ENCODE peak calls at places on chromosomes 3 and 15, in eight cellular contexts. One of them, this sample, is unnamed.

GRCh38 chr15:53251998-53252397 is 461.9 kb upstream of the ONECUT1 start:
- ATAC-seq in naive thymus-derived CD8-positive, alpha-beta T cell: no peak
- ATAC-seq in A549: no peak
- ATAC-seq in left ventricle myocardium superior: no peak
- ATAC-seq in lower lobe of right lung: no peak
- ATAC-seq in heart right ventricle: no peak
- ATAC-seq in Panc1: no peak
- ATAC-seq in stimulated activated naive CD8-positive, alpha-beta T cell treated with anti-CD3 and anti-CD28 coated beads, Interleukin-15, amount 100 ng/mL, for 72 hours: no peak
- ATAC-seq in this sample: no peak

GRCh38 chr3:57815034-57815433 is 58.9 kb downstream of the SLMAP start:
- ATAC-seq in lower lobe of right lung: no peak
- ATAC-seq in naive thymus-derived CD8-positive, alpha-beta T cell: peak
- ATAC-seq in A549: no peak
- ATAC-seq in heart right ventricle: no peak
- ATAC-seq in left ventricle myocardium superior: no peak
- ATAC-seq in Panc1: no peak
- ATAC-seq in stimulated activated naive CD8-positive, alpha-beta T cell treated with anti-CD3 and anti-CD28 coated beads, Interleukin-15, amount 100 ng/mL, for 72 hours: peak
- ATAC-seq in this sample: no peak

GRCh38 chr15:99481831-99482230 is 84.0 kb upstream of the MEF2A start:
- ATAC-seq in lower lobe of right lung: no peak
- ATAC-seq in left ventricle myocardium superior: no peak
- ATAC-seq in A549: no peak
- ATAC-seq in naive thymus-derived CD8-positive, alpha-beta T cell: no peak
- ATAC-seq in Panc1: no peak
- ATAC-seq in heart right ventricle: no peak
- ATAC-seq in stimulated activated naive CD8-positive, alpha-beta T cell treated with anti-CD3 and anti-CD28 coated beads, Interleukin-15, amount 100 ng/mL, for 72 hours: peak
- ATAC-seq in this sample: no peak

GRCh38 chr3:136409549-136409948 is 159.4 kb downstream of the PCCB start:
- ATAC-seq in stimulated activated naive CD8-positive, alpha-beta T cell treated with anti-CD3 and anti-CD28 coated beads, Interleukin-15, amount 100 ng/mL, for 72 hours: no peak
- ATAC-seq in Panc1: no peak
- ATAC-seq in heart right ventricle: no peak
- ATAC-seq in naive thymus-derived CD8-positive, alpha-beta T cell: no peak
- ATAC-seq in lower lobe of right lung: no peak
- ATAC-seq in A549: no peak
- ATAC-seq in left ventricle myocardium superior: no peak
- ATAC-seq in this sample: no peak

GRCh38 chr3:111070772-111071256 is 802 bp upstream of the NECTIN3 start:
- ATAC-seq in stimulated activated naive CD8-positive, alpha-beta T cell treated with anti-CD3 and anti-CD28 coated beads, Interleukin-15, amount 100 ng/mL, for 72 hours: peak
- ATAC-seq in left ventricle myocardium superior: peak
- ATAC-seq in heart right ventricle: peak
- ATAC-seq in A549: peak
- ATAC-seq in Panc1: peak
- ATAC-seq in naive thymus-derived CD8-positive, alpha-beta T cell: no peak
- ATAC-seq in lower lobe of right lung: peak
- ATAC-seq in this sample: peak

GRCh38 chr3:33897306-33897705 is 98.9 kb downstream of the PDCD6IP start:
- ATAC-seq in A549: no peak
- ATAC-seq in heart right ventricle: no peak
- ATAC-seq in Panc1: no peak
- ATAC-seq in left ventricle myocardium superior: no peak
- ATAC-seq in naive thymus-derived CD8-positive, alpha-beta T cell: no peak
- ATAC-seq in lower lobe of right lung: no peak
- ATAC-seq in stimulated activated naive CD8-positive, alpha-beta T cell treated with anti-CD3 and anti-CD28 coated beads, Interleukin-15, amount 100 ng/mL, for 72 hours: no peak
- ATAC-seq in this sample: no peak

GRCh38 chr15:61389334-61390028 is 160.4 kb upstream of the RORA start:
- ATAC-seq in naive thymus-derived CD8-positive, alpha-beta T cell: no peak
- ATAC-seq in lower lobe of right lung: no peak
- ATAC-seq in left ventricle myocardium superior: no peak
- ATAC-seq in stimulated activated naive CD8-positive, alpha-beta T cell treated with anti-CD3 and anti-CD28 coated beads, Interleukin-15, amount 100 ng/mL, for 72 hours: no peak
- ATAC-seq in A549: no peak
- ATAC-seq in heart right ventricle: no peak
- ATAC-seq in Panc1: no peak
- ATAC-seq in this sample: no peak

GRCh38 chr15:92407343-92407742 is 13.7 kb downstream of the ST8SIA2 start:
- ATAC-seq in stimulated activated naive CD8-positive, alpha-beta T cell treated with anti-CD3 and anti-CD28 coated beads, Interleukin-15, amount 100 ng/mL, for 72 hours: no peak
- ATAC-seq in lower lobe of right lung: no peak
- ATAC-seq in A549: no peak
- ATAC-seq in naive thymus-derived CD8-positive, alpha-beta T cell: no peak
- ATAC-seq in left ventricle myocardium superior: peak
- ATAC-seq in Panc1: no peak
- ATAC-seq in heart right ventricle: peak
- ATAC-seq in this sample: no peak

GRCh38 chr3:14388200-14388599 is 14.2 kb upstream of the SLC6A6 start:
- ATAC-seq in A549: peak
- ATAC-seq in stimulated activated naive CD8-positive, alpha-beta T cell treated with anti-CD3 and anti-CD28 coated beads, Interleukin-15, amount 100 ng/mL, for 72 hours: no peak
- ATAC-seq in left ventricle myocardium superior: peak
- ATAC-seq in heart right ventricle: no peak
- ATAC-seq in Panc1: no peak
- ATAC-seq in lower lobe of right lung: peak
- ATAC-seq in naive thymus-derived CD8-positive, alpha-beta T cell: no peak
- ATAC-seq in this sample: no peak

GRCh38 chr15:71146597-71146996 is 31.3 kb downstream of the THSD4 start:
- ATAC-seq in left ventricle myocardium superior: peak
- ATAC-seq in naive thymus-derived CD8-positive, alpha-beta T cell: no peak
- ATAC-seq in heart right ventricle: no peak
- ATAC-seq in lower lobe of right lung: no peak
- ATAC-seq in A549: no peak
- ATAC-seq in Panc1: no peak
- ATAC-seq in stimulated activated naive CD8-positive, alpha-beta T cell treated with anti-CD3 and anti-CD28 coated beads, Interleukin-15, amount 100 ng/mL, for 72 hours: no peak
- ATAC-seq in this sample: peak

GRCh38 chr3:151330374-151330773 is 1.0 kb upstream of the P2RY13 start:
- ATAC-seq in lower lobe of right lung: no peak
- ATAC-seq in naive thymus-derived CD8-positive, alpha-beta T cell: no peak
- ATAC-seq in A549: no peak
- ATAC-seq in Panc1: no peak
- ATAC-seq in stimulated activated naive CD8-positive, alpha-beta T cell treated with anti-CD3 and anti-CD28 coated beads, Interleukin-15, amount 100 ng/mL, for 72 hours: no peak
- ATAC-seq in left ventricle myocardium superior: no peak
- ATAC-seq in heart right ventricle: no peak
- ATAC-seq in this sample: no peak

GRCh38 chr15:38176155-38176554 is 76.5 kb upstream of the SPRED1 start:
- ATAC-seq in lower lobe of right lung: no peak
- ATAC-seq in Panc1: no peak
- ATAC-seq in stimulated activated naive CD8-positive, alpha-beta T cell treated with anti-CD3 and anti-CD28 coated beads, Interleukin-15, amount 100 ng/mL, for 72 hours: no peak
- ATAC-seq in heart right ventricle: no peak
- ATAC-seq in naive thymus-derived CD8-positive, alpha-beta T cell: no peak
- ATAC-seq in A549: no peak
- ATAC-seq in left ventricle myocardium superior: no peak
- ATAC-seq in this sample: no peak

GRCh38 chr15:69141833-69142232 is 18.6 kb upstream of the GLCE start:
- ATAC-seq in A549: no peak
- ATAC-seq in left ventricle myocardium superior: no peak
- ATAC-seq in naive thymus-derived CD8-positive, alpha-beta T cell: no peak
- ATAC-seq in heart right ventricle: no peak
- ATAC-seq in stimulated activated naive CD8-positive, alpha-beta T cell treated with anti-CD3 and anti-CD28 coated beads, Interleukin-15, amount 100 ng/mL, for 72 hours: no peak
- ATAC-seq in Panc1: no peak
- ATAC-seq in lower lobe of right lung: no peak
- ATAC-seq in this sample: no peak

GRCh38 chr15:100311099-100311751 is 30.6 kb downstream of the ADAMTS17 start:
- ATAC-seq in heart right ventricle: peak
- ATAC-seq in Panc1: no peak
- ATAC-seq in lower lobe of right lung: peak
- ATAC-seq in naive thymus-derived CD8-positive, alpha-beta T cell: no peak
- ATAC-seq in stimulated activated naive CD8-positive, alpha-beta T cell treated with anti-CD3 and anti-CD28 coated beads, Interleukin-15, amount 100 ng/mL, for 72 hours: no peak
- ATAC-seq in left ventricle myocardium superior: peak
- ATAC-seq in A549: no peak
- ATAC-seq in this sample: no peak

GRCh38 chr3:154228561-154229216 is 95.6 kb downstream of the DHX36 start:
- ATAC-seq in heart right ventricle: no peak
- ATAC-seq in stimulated activated naive CD8-positive, alpha-beta T cell treated with anti-CD3 and anti-CD28 coated beads, Interleukin-15, amount 100 ng/mL, for 72 hours: no peak
- ATAC-seq in A549: no peak
- ATAC-seq in left ventricle myocardium superior: no peak
- ATAC-seq in Panc1: no peak
- ATAC-seq in lower lobe of right lung: peak
- ATAC-seq in naive thymus-derived CD8-positive, alpha-beta T cell: no peak
- ATAC-seq in this sample: no peak

GRCh38 chr3:124557433-124558232 is 172.6 kb upstream of the UMPS start:
- ATAC-seq in stimulated activated naive CD8-positive, alpha-beta T cell treated with anti-CD3 and anti-CD28 coated beads, Interleukin-15, amount 100 ng/mL, for 72 hours: no peak
- ATAC-seq in A549: no peak
- ATAC-seq in left ventricle myocardium superior: peak
- ATAC-seq in naive thymus-derived CD8-positive, alpha-beta T cell: no peak
- ATAC-seq in lower lobe of right lung: no peak
- ATAC-seq in heart right ventricle: no peak
- ATAC-seq in Panc1: no peak
- ATAC-seq in this sample: no peak